ENCODE peak calls at places on chromosomes 1 and 21, in seven cellular contexts. J is RWPE2; S is fibroblast of lung; R is AG04449; L is BJ; U is NB4; E is CD4-positive, alpha-beta T cell. X is an unnamed sample.

GRCh38 chr1:71658295-71658694 is 577.5 kb upstream of the ZRANB2 start:
- DNase-seq in J (no peak), S (peak), R (no peak), L (no peak), U (no peak), E (no peak), X (peak)

GRCh38 chr1:183925947-183926346 is 111.6 kb downstream of the COLGALT2 start:
- DNase-seq in J (no peak), S (no peak), R (no peak), L (no peak), U (no peak), E (no peak), X (no peak)

GRCh38 chr1:194104247-194104844 is 917.9 kb upstream of the B3GALT2 start:
- DNase-seq in J (no peak), S (no peak), R (no peak), L (no peak), U (no peak), E (no peak), X (no peak)

GRCh38 chr1:235567812-235568444 is 63.7 kb upstream of the B3GALNT2 start:
- DNase-seq in J (no peak), S (no peak), R (no peak), L (no peak), U (peak), E (no peak), X (peak)

GRCh38 chr21:28771790-28772501 is 220.7 kb downstream of the LTN1 start:
- DNase-seq in J (no peak), S (peak), R (peak), L (peak), U (no peak), E (no peak), X (peak)

GRCh38 chr1:82562448-82562847 is 761.7 kb downstream of the ADGRL2 start:
- DNase-seq in J (no peak), S (no peak), R (no peak), L (no peak), U (no peak), E (no peak), X (no peak)

GRCh38 chr1:53091841-53092645 is 30.0 kb downstream of the PODN start:
- DNase-seq in J (no peak), S (no peak), R (no peak), L (no peak), U (no peak), E (no peak), X (peak)

GRCh38 chr1:25198731-25199231 is 33.5 kb downstream of the SYF2 start:
- DNase-seq in J (no peak), S (no peak), R (no peak), L (no peak), U (peak), E (no peak), X (no peak)

GRCh38 chr1:152141971-152142584 is 16.9 kb downstream of the RPTN start:
- DNase-seq in J (no peak), S (peak), R (peak), L (no peak), U (peak), E (no peak), X (peak)

GRCh38 chr1:31745071-31745897 is 18.9 kb downstream of the ADGRB2 start:
- DNase-seq in J (no peak), S (peak), R (no peak), L (no peak), U (peak), E (peak), X (peak)

GRCh38 chr1:13589403-13589802 is 5.8 kb downstream of the PDPN start:
- DNase-seq in J (no peak), S (no peak), R (no peak), L (no peak), U (no peak), E (no peak), X (no peak)

GRCh38 chr1:240387036-240387435 is 224.9 kb downstream of the GREM2 start:
- DNase-seq in J (no peak), S (no peak), R (no peak), L (no peak), U (no peak), E (no peak), X (no peak)

GRCh38 chr1:19412654-19413053 is 72.7 kb downstream of the CAPZB start:
- DNase-seq in J (no peak), S (no peak), R (no peak), L (no peak), U (no peak), E (no peak), X (no peak)

GRCh38 chr1:205515781-205516253 is 11.3 kb downstream of the CDK18 start:
- DNase-seq in J (no peak), S (no peak), R (no peak), L (no peak), U (no peak), E (no peak), X (peak)

GRCh38 chr1:113943028-113943811 is 14.1 kb downstream of the HIPK1 start:
- DNase-seq in J (no peak), S (peak), R (no peak), L (no peak), U (peak), E (no peak), X (peak)

GRCh38 chr1:228075801-228076271 is 6.7 kb upstream of the ARF1 start:
- DNase-seq in J (no peak), S (no peak), R (no peak), L (no peak), U (no peak), E (no peak), X (no peak)

GRCh38 chr1:25820247-25821111 is 725 bp downstream of the MTFR1L start:
- DNase-seq in J (no peak), S (peak), R (no peak), L (no peak), U (peak), E (peak), X (peak)

GRCh38 chr1:172338295-172338735 is 82.2 kb upstream of the C1orf105 start:
- DNase-seq in J (no peak), S (no peak), R (no peak), L (no peak), U (no peak), E (no peak), X (no peak)

GRCh38 chr21:36388076-36388475 is 2.9 kb downstream of the CHAF1B start:
- DNase-seq in J (no peak), S (no peak), R (no peak), L (no peak), U (no peak), E (no peak), X (no peak)

GRCh38 chr21:31802331-31802730 is 70.4 kb upstream of the SCAF4 start:
- DNase-seq in J (no peak), S (no peak), R (no peak), L (no peak), U (no peak), E (no peak), X (no peak)

GRCh38 chr1:7760245-7760644 is 10.9 kb upstream of the VAMP3 start:
- DNase-seq in J (no peak), S (no peak), R (no peak), L (no peak), U (no peak), E (no peak), X (no peak)

GRCh38 chr1:19737413-19737812 is 62.3 kb downstream of the TMCO4 start:
- DNase-seq in J (no peak), S (no peak), R (no peak), L (no peak), U (no peak), E (no peak), X (peak)

GRCh38 chr1:64474639-64475038 is 4.7 kb downstream of the CACHD1 start:
- DNase-seq in J (no peak), S (peak), R (no peak), L (no peak), U (no peak), E (no peak), X (peak)

GRCh38 chr1:175536369-175536768 is 207.0 kb downstream of the TNR start:
- DNase-seq in J (no peak), S (peak), R (no peak), L (no peak), U (no peak), E (no peak), X (no peak)

GRCh38 chr1:27026621-27027574 is 14.2 kb upstream of the TENT5B start:
- DNase-seq in J (no peak), S (peak), R (no peak), L (peak), U (no peak), E (no peak), X (peak)

GRCh38 chr21:14918542-14918941 is 146.3 kb downstream of the NRIP1 start:
- DNase-seq in J (no peak), S (no peak), R (no peak), L (no peak), U (no peak), E (no peak), X (peak)

GRCh38 chr1:10502206-10502605 is 27.5 kb downstream of the PEX14 start:
- DNase-seq in J (no peak), S (no peak), R (no peak), L (no peak), U (no peak), E (no peak), X (no peak)

GRCh38 chr21:44294391-44295162 is 5.3 kb upstream of the PFKL start:
- DNase-seq in J (no peak), S (peak), R (no peak), L (no peak), U (peak), E (no peak), X (peak)

GRCh38 chr21:33300701-33301631 is 23.8 kb upstream of the IFNAR1 start:
- DNase-seq in J (no peak), S (no peak), R (no peak), L (no peak), U (peak), E (no peak), X (peak)

GRCh38 chr1:92380867-92381266 is 82.0 kb downstream of the RPAP2 start:
- DNase-seq in J (no peak), S (no peak), R (no peak), L (no peak), U (no peak), E (no peak), X (peak)

GRCh38 chr1:167821969-167822685 is 91.8 kb downstream of the ADCY10 start:
- DNase-seq in J (no peak), S (no peak), R (no peak), L (no peak), U (no peak), E (no peak), X (peak)

GRCh38 chr1:41861509-41862410 is 57.0 kb downstream of the HIVEP3 start:
- DNase-seq in J (no peak), S (no peak), R (no peak), L (no peak), U (peak), E (no peak), X (no peak)

GRCh38 chr1:241396747-241397691 is 40.0 kb upstream of the RGS7 start:
- DNase-seq in J (no peak), S (peak), R (no peak), L (no peak), U (no peak), E (no peak), X (no peak)

GRCh38 chr1:246587032-246587431 is 20.8 kb downstream of the CNST start:
- DNase-seq in J (no peak), S (no peak), R (no peak), L (no peak), U (no peak), E (no peak), X (no peak)

GRCh38 chr21:42388740-42389448 is 7.0 kb downstream of the TMPRSS3 start:
- DNase-seq in J (no peak), S (no peak), R (no peak), L (no peak), U (no peak), E (no peak), X (no peak)

GRCh38 chr1:147494998-147495580 is 46.2 kb upstream of the BCL9 start:
- DNase-seq in J (no peak), S (peak), R (no peak), L (no peak), U (peak), E (peak), X (peak)

GRCh38 chr21:35924714-35925301 is 135.5 kb downstream of the SETD4 start:
- DNase-seq in J (no peak), S (peak), R (peak), L (peak), U (peak), E (no peak), X (peak)

GRCh38 chr1:61612600-61612999 is 112.3 kb downstream of the TM2D1 start:
- DNase-seq in J (no peak), S (no peak), R (no peak), L (no peak), U (peak), E (no peak), X (no peak)

GRCh38 chr1:54825696-54826095 is 24.6 kb upstream of the TTC22 start:
- DNase-seq in J (no peak), S (no peak), R (no peak), L (no peak), U (no peak), E (no peak), X (no peak)

GRCh38 chr21:45309069-45309521 is 21.4 kb upstream of the POFUT2 start:
- DNase-seq in J (peak), S (peak), R (no peak), L (no peak), U (peak), E (peak), X (peak)

DNA sequence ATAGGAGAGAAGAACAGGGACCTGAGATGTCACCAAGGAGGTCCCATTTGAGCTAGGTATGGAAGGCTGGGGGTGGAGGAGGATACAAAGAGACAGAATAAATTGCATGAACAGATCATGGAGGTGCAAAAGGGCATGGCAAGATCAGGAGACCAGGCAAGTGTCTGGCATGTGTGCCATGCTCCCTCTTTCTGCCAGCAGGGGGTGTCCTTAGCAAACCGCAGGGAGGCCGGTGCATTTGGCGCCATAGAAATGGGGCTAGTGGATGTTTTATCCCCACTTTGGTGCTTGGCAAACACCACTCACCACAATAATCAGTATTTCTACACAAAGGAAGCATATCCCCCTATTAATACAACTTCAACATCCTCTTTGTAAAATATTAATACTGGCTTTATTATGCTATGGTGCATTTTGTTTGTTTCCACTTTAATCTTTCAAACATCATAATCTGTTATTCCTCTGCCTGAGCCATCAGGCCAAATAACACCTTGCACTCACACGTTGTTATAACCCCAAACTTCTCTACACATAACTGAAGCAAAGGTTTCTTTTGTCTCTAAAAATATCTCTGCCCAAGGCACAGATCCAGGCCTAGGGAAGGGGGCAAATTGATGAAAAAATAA is 25.9 kb downstream of the S100A6 start:
- DNase-seq in J (no peak), S (no peak), R (no peak), L (no peak), U (peak), E (peak), X (no peak)
- TF ChIP-seq CTCF in J (peak), S (peak), R (peak), L (peak), U (peak), E (peak), X (peak)

GRCh38 chr1:115879977-115880376 is 39.1 kb upstream of the NHLH2 start:
- DNase-seq in J (no peak), S (no peak), R (no peak), L (no peak), U (peak), E (no peak), X (no peak)
- TF ChIP-seq CTCF in J (no peak), S (no peak), R (no peak), L (no peak), U (peak), E (no peak), X (no peak)

DNA sequence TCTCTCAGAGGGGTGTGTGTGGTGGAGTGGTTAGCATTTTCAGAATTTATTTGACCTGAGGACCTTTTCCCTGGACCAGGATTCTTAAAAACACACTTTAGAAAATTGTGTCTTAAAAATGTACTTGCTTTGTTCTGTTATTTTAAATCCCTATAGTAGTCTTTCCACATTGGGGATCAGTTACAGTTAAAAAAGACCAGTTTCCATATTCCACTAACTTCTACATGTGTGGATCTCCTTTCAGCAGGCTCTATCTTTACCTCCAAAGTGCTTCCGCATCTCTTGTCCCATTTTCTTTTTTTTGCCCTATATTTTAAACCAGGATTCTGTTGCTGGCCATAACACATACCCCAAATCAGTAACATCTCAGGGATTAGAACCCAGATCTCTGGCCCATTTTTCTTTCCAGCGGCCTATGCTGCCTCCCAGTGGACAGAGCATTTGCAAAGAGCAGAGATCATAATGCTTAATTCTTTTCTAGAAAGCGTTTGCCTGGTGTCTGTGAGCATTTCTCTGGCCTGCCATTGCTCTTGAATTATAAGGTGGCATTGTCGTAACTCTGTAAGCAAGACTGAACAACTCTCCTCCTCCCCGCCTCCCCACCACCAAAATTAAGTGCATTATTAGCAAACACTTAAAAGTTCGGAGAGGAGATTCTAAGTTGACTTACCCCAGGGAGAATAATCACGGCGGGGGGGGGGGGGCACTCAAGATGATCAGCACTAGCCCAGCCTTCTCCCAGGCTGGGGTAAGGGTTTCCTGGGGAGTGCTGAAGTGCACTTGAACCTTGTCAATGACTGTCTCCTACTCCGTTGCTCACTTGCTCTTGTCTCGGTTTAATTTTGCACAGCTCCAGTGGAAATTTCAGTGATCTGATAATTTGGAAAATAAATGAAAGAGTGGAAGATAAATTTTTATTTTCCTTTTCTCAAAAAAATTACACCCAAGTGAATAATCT is 58.9 kb downstream of the PBX1 start:
- DNase-seq in J (no peak), S (peak), R (no peak), L (no peak), U (peak), E (no peak), X (no peak)
- TF ChIP-seq CTCF in J (peak), S (peak), R (peak), L (peak), U (peak), E (no peak), X (peak)

GRCh38 chr1:38128511-38128910 is 81.9 kb upstream of the POU3F1 start:
- DNase-seq in J (no peak), S (no peak), R (no peak), L (no peak), U (no peak), E (no peak), X (no peak)

GRCh38 chr1:38128926-38129453 is 82.4 kb upstream of the POU3F1 start:
- DNase-seq in J (no peak), S (no peak), R (no peak), L (no peak), U (no peak), E (no peak), X (no peak)

GRCh38 chr1:38129971-38130370 is 83.4 kb upstream of the POU3F1 start:
- DNase-seq in J (no peak), S (no peak), R (no peak), L (no peak), U (no peak), E (no peak), X (no peak)

GRCh38 chr1:38131024-38131585 is 84.5 kb upstream of the POU3F1 start:
- DNase-seq in J (no peak), S (no peak), R (no peak), L (no peak), U (no peak), E (no peak), X (no peak)

GRCh38 chr1:38129473-38129872 is 82.9 kb upstream of the POU3F1 start:
- DNase-seq in J (no peak), S (no peak), R (no peak), L (no peak), U (no peak), E (no peak), X (no peak)
- TF ChIP-seq CTCF in J (no peak), S (no peak), R (no peak), L (peak), U (peak), E (no peak), X (no peak)